ENCODE peak calls at places on chromosomes 1 and 21, in five cellular contexts. A is K562, G is HEK293T, O is GM12878, W is HepG2. B is an unnamed sample.

GRCh38 chr1:11078631-11079030 is 18.8 kb upstream of the SRM start:
- DNase-seq in O (no peak), W (no peak), A (no peak), G (no peak), B (no peak)

GRCh38 chr1:27290586-27290985 is 31.4 kb upstream of the TMEM222 start:
- DNase-seq in O (no peak), A (no peak), W (no peak), G (no peak), B (no peak)

GRCh38 chr1:213962508-213962907 is 25.3 kb upstream of the PROX1 start:
- DNase-seq in O (no peak), A (no peak), G (no peak), W (no peak), B (no peak)

GRCh38 chr1:84834419-84835064 is 58.5 kb downstream of the LPAR3 start:
- DNase-seq in O (no peak), G (no peak), W (no peak), A (no peak), B (no peak)

GRCh38 chr1:11237364-11237755 is 25.0 kb downstream of the MTOR start:
- DNase-seq in G (no peak), A (no peak), W (no peak), O (no peak), B (no peak)

GRCh38 chr1:45322486-45323040 is 4.1 kb upstream of the HPDL start:
- DNase-seq in O (no peak), W (no peak), G (no peak), A (no peak), B (no peak)

GRCh38 chr1:23896491-23896890 is 16.7 kb downstream of the CNR2 start:
- DNase-seq in G (no peak), A (no peak), W (no peak), O (no peak), B (no peak)

GRCh38 chr1:184494929-184495328 is 108.1 kb downstream of the C1orf21 start:
- DNase-seq in W (no peak), A (no peak), O (peak), G (no peak), B (no peak)

GRCh38 chr1:37995773-37996379 is 6.1 kb upstream of the SF3A3 start:
- DNase-seq in G (no peak), W (no peak), O (no peak), A (no peak), B (peak)

GRCh38 chr21:38258803-38259485 is 2.2 kb downstream of the KCNJ15 start:
- DNase-seq in G (no peak), A (no peak), W (no peak), O (no peak), B (no peak)

GRCh38 chr1:226960944-226961765 is 21.1 kb downstream of the COQ8A start:
- DNase-seq in O (no peak), G (no peak), A (no peak), W (no peak), B (no peak)

GRCh38 chr1:115906627-115907026 is 65.7 kb upstream of the NHLH2 start:
- DNase-seq in O (no peak), A (no peak), W (no peak), G (no peak), B (no peak)
- TF ChIP-seq FOXM1 in O (no peak), A (no peak), W (no peak), G (no peak), B (no peak)

GRCh38 chr1:160999376-160999775 is 21.6 kb downstream of the F11R start:
- DNase-seq in G (no peak), W (no peak), O (no peak), A (no peak), B (no peak)

GRCh38 chr1:160997323-160998038 is 23.5 kb downstream of the F11R start:
- DNase-seq in G (peak), W (peak), O (no peak), A (peak), B (peak)

GRCh38 chr1:160996195-160996594 is 24.8 kb downstream of the F11R start:
- DNase-seq in G (no peak), A (no peak), O (no peak), W (no peak), B (no peak)

DNA sequence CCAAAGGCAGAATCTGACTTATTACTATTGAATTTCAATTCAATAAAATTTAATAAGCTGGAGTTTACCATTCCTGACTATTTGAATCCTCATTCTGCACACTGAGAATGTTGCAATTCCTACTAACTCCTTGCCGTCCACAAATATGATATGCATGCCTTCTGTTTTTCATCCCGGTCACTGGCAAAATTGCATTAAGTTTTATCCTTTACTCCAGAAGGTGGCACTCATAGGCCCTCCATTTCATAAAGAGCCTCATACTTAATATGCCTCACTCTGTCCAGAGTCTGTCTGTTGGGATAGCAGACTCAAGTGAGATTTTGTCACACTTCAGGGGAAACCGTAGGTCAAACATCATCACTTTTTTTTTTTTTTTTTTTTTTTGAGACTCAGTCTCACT is 27.4 kb downstream of the F11R start:
- DNase-seq in G (no peak), W (peak), O (no peak), A (peak), B (peak)
- TF ChIP-seq FOXM1 in G (no peak), W (no peak), O (no peak), A (no peak), B (no peak)

GRCh38 chr1:46533179-46533864 is 18.1 kb downstream of the KNCN start:
- DNase-seq in W (no peak), A (no peak), O (no peak), G (no peak), B (peak)
- TF ChIP-seq FOXM1 in W (no peak), A (no peak), O (no peak), G (no peak), B (no peak)

GRCh38 chr1:239954836-239955235 is 136.8 kb upstream of the FMN2 start:
- DNase-seq in A (no peak), W (no peak), G (no peak), O (no peak), B (no peak)

GRCh38 chr1:239947789-239948188 is 143.9 kb upstream of the FMN2 start:
- DNase-seq in O (no peak), G (no peak), W (no peak), A (no peak), B (no peak)

GRCh38 chr1:239952348-239953307 is 139.1 kb upstream of the FMN2 start:
- DNase-seq in W (peak), G (peak), O (no peak), A (peak), B (no peak)

GRCh38 chr1:239955431-239955830 is 136.3 kb upstream of the FMN2 start:
- DNase-seq in W (no peak), A (no peak), O (no peak), G (no peak), B (no peak)

DNA sequence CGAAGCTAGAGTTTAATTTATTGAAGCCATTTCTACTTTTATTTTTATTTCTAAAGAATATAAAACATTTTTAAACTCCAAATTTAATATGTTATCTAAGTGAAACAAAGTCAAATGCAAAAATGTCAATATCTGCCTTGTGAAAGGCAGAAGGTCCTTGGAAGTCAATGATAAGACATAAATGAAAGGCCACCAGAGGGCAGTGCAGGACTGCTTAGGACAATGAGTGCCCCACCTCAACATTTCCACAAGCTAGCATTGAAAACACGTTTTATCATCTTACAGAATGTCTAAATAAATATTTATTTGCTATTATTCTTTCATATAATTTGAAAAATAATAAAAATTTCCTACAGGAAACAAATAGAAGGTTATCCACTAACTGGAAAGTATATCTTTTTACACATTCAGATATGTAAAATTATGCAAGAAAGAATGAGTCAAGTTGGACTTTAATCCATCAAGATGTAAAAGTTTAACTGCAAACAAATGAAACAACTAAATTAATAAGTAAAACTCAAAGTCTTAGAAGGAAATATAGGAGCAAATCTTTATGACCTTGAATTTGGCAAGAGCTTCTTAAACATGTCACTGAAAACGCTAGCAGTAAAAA is 140.1 kb upstream of the FMN2 start:
- DNase-seq in W (peak), G (peak), A (peak), O (no peak), B (peak)
- TF ChIP-seq FOXM1 in W (no peak), G (no peak), A (no peak), O (no peak), B (no peak)

DNA sequence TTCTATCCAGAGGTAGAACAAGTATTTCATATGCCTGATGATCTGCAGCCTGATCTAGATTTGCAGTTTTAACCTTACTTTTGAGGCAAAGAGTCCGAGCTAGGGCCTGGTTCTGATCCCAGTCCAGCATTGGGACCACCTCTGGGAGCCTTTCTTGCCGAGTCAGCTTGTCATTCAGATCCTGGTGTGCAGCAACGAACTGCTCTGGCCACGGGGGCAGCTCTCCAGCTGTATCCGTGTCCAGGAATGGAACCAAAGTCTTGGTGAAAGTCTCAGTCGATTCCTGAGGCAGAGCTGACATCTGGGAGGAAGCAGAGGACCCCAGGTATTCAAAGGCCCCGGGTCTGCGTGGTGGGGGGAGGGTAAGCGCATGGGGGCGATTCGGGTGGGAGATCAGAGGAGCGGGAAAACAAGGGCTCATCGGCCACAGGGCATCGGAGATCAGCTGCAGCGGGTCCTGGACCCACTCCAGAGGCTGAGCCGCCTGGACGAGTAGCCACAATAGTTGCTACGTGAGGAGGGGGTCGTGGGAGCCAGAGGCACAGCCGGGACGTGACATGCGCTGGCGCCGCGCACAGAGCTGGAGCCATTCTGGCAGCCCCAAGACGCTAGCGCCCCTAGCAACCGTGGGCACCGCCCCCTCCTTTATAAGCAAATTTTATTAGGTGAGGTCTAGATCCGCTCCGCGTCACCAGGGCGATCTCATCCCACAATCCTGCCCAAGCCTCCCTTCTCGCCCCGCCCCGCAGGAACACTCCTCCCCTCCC is 32.4 kb upstream of the BSDC1 start:
- DNase-seq in O (no peak), G (no peak), A (no peak), W (no peak), B (peak)
- TF ChIP-seq FOXM1 in O (no peak), G (no peak), A (no peak), W (no peak), B (no peak)

DNA sequence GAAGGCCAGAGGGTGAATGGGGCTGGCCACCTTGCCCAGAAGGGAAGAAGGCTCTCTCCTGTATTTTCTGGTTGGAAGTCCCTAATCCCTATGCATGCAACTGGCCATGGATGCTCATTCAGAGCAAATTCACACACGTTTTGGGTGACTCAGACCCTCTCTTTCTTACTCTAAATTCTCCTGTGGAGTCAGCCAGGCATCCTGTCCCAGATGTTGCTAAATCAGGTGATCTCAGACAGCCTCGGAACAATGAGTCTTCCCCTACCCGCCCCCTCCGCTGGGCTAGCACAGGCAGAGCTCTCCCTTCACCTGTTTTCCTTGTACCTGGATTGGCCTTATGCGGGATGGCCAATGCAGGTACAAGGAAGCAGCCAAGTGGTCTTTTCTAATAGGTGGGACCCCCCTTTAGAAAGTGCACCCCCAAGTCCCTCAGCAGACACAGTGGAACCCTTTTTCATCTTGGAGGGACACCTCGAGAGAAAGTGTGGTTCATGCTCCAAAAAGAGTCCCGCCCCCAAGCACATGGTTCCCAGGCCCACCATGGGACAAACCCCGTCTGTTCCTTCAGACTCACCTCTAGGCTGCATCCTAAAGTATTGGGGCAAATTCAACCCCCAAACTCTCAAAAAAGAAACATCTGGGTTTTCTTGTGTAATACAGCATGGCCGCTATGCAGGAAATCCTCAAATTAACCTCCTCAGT is 8.6 kb downstream of the S100A6 start:
- DNase-seq in A (no peak), G (no peak), O (no peak), W (no peak), B (no peak)
- TF ChIP-seq FOXM1 in A (no peak), G (no peak), O (no peak), W (no peak), B (no peak)

B was measured in SK-N-SH.